ENCODE peak calls at places on chromosomes 4 and X, in ten cellular contexts. Y, L, I, J, H, U, W, T, R and D are unnamed samples.

GRCh38 chr4:168648494-168648893 is 151.6 kb downstream of the PALLD start:
- DNase-seq in Y (no peak), L (no peak), I (no peak), J (no peak), H (no peak), U (no peak), W (no peak), T (no peak), R (no peak), D (no peak)

GRCh38 chr4:77308843-77309242 is 151.8 kb downstream of the CCNG2 start:
- DNase-seq in Y (no peak), L (no peak), I (no peak), J (no peak), H (no peak), U (no peak), W (no peak), T (no peak), R (no peak), D (no peak)

GRCh38 chrX:84187501-84188319 is at the start of gene RPS6KA6:
- DNase-seq in Y (peak; percentile 64), L (no peak), I (no peak), J (peak; percentile 11), H (no peak), U (no peak), W (no peak), T (peak; percentile 2), R (no peak), D (no peak)

GRCh38 chr4:12439633-12440305 is 1011.1 kb upstream of the HS3ST1 start:
- DNase-seq in Y (no peak), L (no peak), I (no peak), J (no peak), H (no peak), U (no peak), W (no peak), T (no peak), R (no peak), D (no peak)

GRCh38 chrX:135605906-135606305 is 85.4 kb downstream of the INTS6L start:
- DNase-seq in Y (no peak), L (no peak), I (no peak), J (no peak), H (no peak), U (no peak), W (no peak), T (no peak), R (no peak), D (no peak)

GRCh38 chr4:102575369-102576129 is 74.4 kb downstream of the NFKB1 start:
- DNase-seq in Y (no peak), L (no peak), I (no peak), J (no peak), H (no peak), U (no peak), W (no peak), T (no peak), R (no peak), D (no peak)

GRCh38 chrX:9467751-9468150 is 2.9 kb downstream of the TBL1X start:
- DNase-seq in Y (no peak), L (no peak), I (no peak), J (no peak), H (no peak), U (no peak), W (no peak), T (no peak), R (no peak), D (no peak)

GRCh38 chr4:155338196-155338595 is 38.6 kb downstream of the MAP9 start:
- DNase-seq in Y (no peak), L (no peak), I (no peak), J (no peak), H (no peak), U (no peak), W (no peak), T (no peak), R (no peak), D (no peak)

GRCh38 chr4:116055857-116056827 is 942.7 kb upstream of the NDST4 start:
- DNase-seq in Y (no peak), L (no peak), I (no peak), J (no peak), H (no peak), U (no peak), W (no peak), T (no peak), R (no peak), D (no peak)

GRCh38 chr4:38160487-38161207 is 200.4 kb downstream of the PTTG2 start:
- DNase-seq in Y (no peak), L (no peak), I (no peak), J (no peak), H (no peak), U (peak; percentile 63), W (no peak), T (no peak), R (no peak), D (peak; percentile 19)

GRCh38 chrX:23372220-23372902 is 37.7 kb downstream of the PTCHD1 start:
- DNase-seq in Y (no peak), L (no peak), I (no peak), J (no peak), H (no peak), U (no peak), W (no peak), T (no peak), R (no peak), D (no peak)

GRCh38 chr4:113043591-113043990 is 5.9 kb upstream of the ANK2 start:
- DNase-seq in Y (no peak), L (no peak), I (no peak), J (no peak), H (no peak), U (no peak), W (no peak), T (no peak), R (no peak), D (no peak)

GRCh38 chr4:86357608-86358007 is 2.2 kb downstream of the MAPK10 start:
- DNase-seq in Y (no peak), L (no peak), I (no peak), J (no peak), H (no peak), U (no peak), W (no peak), T (no peak), R (no peak), D (no peak)

GRCh38 chrX:141278306-141278705 is 36.0 kb upstream of the SPANXC start:
- DNase-seq in Y (no peak), L (no peak), I (no peak), J (no peak), H (peak; percentile 1), U (no peak), W (no peak), T (no peak), R (no peak), D (no peak)

GRCh38 chrX:5870238-5870637 is 358.4 kb downstream of the NLGN4X start:
- DNase-seq in Y (no peak), L (no peak), I (no peak), J (no peak), H (no peak), U (no peak), W (no peak), T (no peak), R (no peak), D (no peak)

DNA sequence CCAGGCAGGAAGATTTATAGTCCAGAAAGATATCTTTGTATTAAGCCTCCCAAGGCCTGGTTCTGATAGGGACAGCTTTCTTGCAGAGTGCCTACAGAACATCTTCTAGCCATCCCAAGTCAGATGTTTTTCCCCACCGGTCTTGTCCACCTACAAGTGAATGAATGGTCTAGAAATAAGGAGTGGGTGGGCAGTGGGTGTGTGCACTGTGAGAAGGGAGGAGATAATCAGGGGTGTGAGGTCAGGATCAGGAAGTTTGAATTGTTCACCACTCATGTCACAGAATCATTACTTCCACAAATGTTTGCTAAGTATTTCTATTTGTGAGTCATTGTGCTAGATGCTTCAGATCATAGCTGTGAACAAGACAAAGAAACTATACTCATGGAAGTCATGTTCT is 332.6 kb downstream of the NKX6-1 start:
- DNase-seq in Y (no peak), L (no peak), I (no peak), J (no peak), H (no peak), U (no peak), W (no peak), T (no peak), R (no peak), D (no peak)
- H3K9me3 ChIP-seq in Y (no peaks in the 10 kb centered on the region), L (no peaks in the 10 kb centered on the region), I (no peaks in the 10 kb centered on the region), J (no peaks in the 10 kb centered on the region), H (no peaks in the 10 kb centered on the region), U (no peaks in the 10 kb centered on the region), W (no peaks in the 10 kb centered on the region), T (no peaks in the 10 kb centered on the region), R (no peaks in the 10 kb centered on the region), D (no peaks in the 10 kb centered on the region)

DNA sequence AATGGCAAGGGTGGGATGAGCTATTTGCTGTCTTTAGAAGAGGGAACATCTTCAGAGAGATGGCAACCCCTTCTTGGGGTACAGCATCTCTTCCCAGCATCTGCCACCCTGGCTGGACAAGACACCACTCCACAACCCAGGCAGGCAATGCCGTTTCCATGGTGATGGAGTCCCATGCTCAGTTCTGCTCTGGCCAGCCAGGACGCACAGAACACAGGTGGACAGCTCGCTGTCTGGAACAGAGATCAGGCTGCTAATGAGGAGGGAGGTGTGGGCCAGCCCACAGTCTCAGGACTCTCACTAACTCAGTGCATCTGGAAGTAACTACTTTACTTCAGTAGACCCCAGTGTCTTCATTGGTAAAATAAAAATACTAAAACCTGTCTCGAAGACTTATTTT is 321.0 kb upstream of the CPEB2 start:
- DNase-seq in Y (no peak), L (no peak), I (no peak), J (no peak), H (no peak), U (no peak), W (no peak), T (no peak), R (no peak), D (no peak)
- H3K9me3 ChIP-seq in Y (no peaks in the 10 kb centered on the region), L (no peaks in the 10 kb centered on the region), I (no peaks in the 10 kb centered on the region), J (no peaks in the 10 kb centered on the region), H (no peaks in the 10 kb centered on the region), U (peaks cover 4% of the 10 kb centered on the region), W (no peaks in the 10 kb centered on the region), T (no peaks in the 10 kb centered on the region), R (no peaks in the 10 kb centered on the region), D (no peaks in the 10 kb centered on the region)

GRCh38 chrX:154908821-154909220 is 22.7 kb downstream of the F8A1 start:
- DNase-seq in Y (no peak), L (no peak), I (no peak), J (no peak), H (no peak), U (no peak), W (no peak), T (no peak), R (no peak), D (no peak)

GRCh38 chrX:154918060-154918483 is 31.9 kb downstream of the F8A1 start:
- DNase-seq in Y (no peak), L (peak; percentile 14), I (peak; percentile 32), J (no peak), H (peak; percentile 22), U (peak; percentile 42), W (peak; percentile 43), T (peak; percentile 3), R (peak; percentile 0), D (peak; percentile 3)

GRCh38 chrX:154914052-154914451 is 27.9 kb downstream of the F8A1 start:
- DNase-seq in Y (no peak), L (no peak), I (no peak), J (no peak), H (no peak), U (no peak), W (no peak), T (no peak), R (no peak), D (no peak)
- H3K9me3 ChIP-seq in Y (no peaks in the 10 kb centered on the region), L (no peaks in the 10 kb centered on the region), I (no peaks in the 10 kb centered on the region), J (no peaks in the 10 kb centered on the region), H (no peaks in the 10 kb centered on the region), U (no peaks in the 10 kb centered on the region), W (no peaks in the 10 kb centered on the region), T (no peaks in the 10 kb centered on the region), R (no peaks in the 10 kb centered on the region), D (no peaks in the 10 kb centered on the region)

GRCh38 chr4:2061208-2062131 is 2.3 kb downstream of the NAT8L start:
- DNase-seq in Y (no peak), L (no peak), I (no peak), J (peak; percentile 9), H (no peak), U (no peak), W (no peak), T (no peak), R (no peak), D (no peak)
- H3K9me3 ChIP-seq in Y (no peaks in the 10 kb centered on the region), L (no peaks in the 10 kb centered on the region), I (no peaks in the 10 kb centered on the region), J (no peaks in the 10 kb centered on the region), H (no peaks in the 10 kb centered on the region), U (no peaks in the 10 kb centered on the region), W (no peaks in the 10 kb centered on the region), T (no peaks in the 10 kb centered on the region), R (no peaks in the 10 kb centered on the region), D (no peaks in the 10 kb centered on the region)